ENCODE peak calls at places on chromosomes 5 and 9, in five cellular contexts. S is EL, F is cardiac fibroblast, K is activated gamma-delta T cell treated with Interleukin-2 at 50 U/mL for 16 hours, C is hypothalamus. H is an unnamed sample.

GRCh38 chr5:128470663-128471062 is 67.4 kb downstream of the FBN2 start:
- DNase-seq in S (peak; percentile 77), F (peak; percentile 64), K (no peak), C (no peak), H (no peak)

GRCh38 chr9:76691761-76692313 is 72.4 kb upstream of the PCA3 start:
- DNase-seq in S (no peak), F (no peak), K (no peak), C (peak; percentile 28), H (no peak)

GRCh38 chr5:142955628-142956027 is 185.5 kb downstream of the ARHGAP26 start:
- DNase-seq in S (no peak), F (no peak), K (no peak), C (no peak), H (no peak)

GRCh38 chr5:33894566-33894965 is 2.8 kb upstream of the ADAMTS12 start:
- DNase-seq in S (peak; percentile 71), F (peak; percentile 59), K (no peak), C (no peak), H (no peak)

GRCh38 chr5:149490599-149491187 is 60.5 kb downstream of the CSNK1A1 start:
- DNase-seq in S (no peak), F (no peak), K (no peak), C (no peak), H (no peak)

GRCh38 chr5:5456858-5457257 is 34.4 kb downstream of the ICE1 start:
- DNase-seq in S (no peak), F (no peak), K (no peak), C (no peak), H (no peak)

GRCh38 chr9:2158111-2158610 is 143.0 kb downstream of the SMARCA2 start:
- DNase-seq in S (peak; percentile 71), F (peak; percentile 76), K (peak; percentile 15), C (no peak), H (no peak)

GRCh38 chr5:116939641-116940040 is 365.0 kb upstream of the SEMA6A start:
- DNase-seq in S (no peak), F (no peak), K (no peak), C (no peak), H (no peak)

GRCh38 chr9:91245432-91246313 is 116.0 kb downstream of the AUH start:
- DNase-seq in S (peak; percentile 47), F (peak; percentile 61), K (no peak), C (no peak), H (no peak)

GRCh38 chr9:88776717-88777497 is 214.4 kb upstream of the S1PR3 start:
- DNase-seq in S (peak; percentile 93), F (peak; percentile 98), K (no peak), C (no peak), H (no peak)

GRCh38 chr5:139091439-139092156 is 106.6 kb downstream of the SIL1 start:
- DNase-seq in S (no peak), F (peak; percentile 14), K (no peak), C (no peak), H (no peak)

GRCh38 chr9:4167040-4167671 is 132.7 kb downstream of the GLIS3 start:
- DNase-seq in S (peak; percentile 84), F (peak; percentile 81), K (no peak), C (no peak), H (no peak)

GRCh38 chr5:1293997-1294838 is 650 bp downstream of the TERT start:
- DNase-seq in S (peak; percentile 30), F (no peak), K (peak; percentile 3), C (no peak), H (peak; percentile 87)

GRCh38 chr5:40227366-40227765 is 452.3 kb upstream of the PTGER4 start:
- DNase-seq in S (no peak), F (peak; percentile 37), K (no peak), C (no peak), H (no peak)

GRCh38 chr5:140806834-140807775 is at the start of gene PCDHA4:
- DNase-seq in S (peak; percentile 13), F (peak; percentile 25), K (no peak), C (no peak), H (no peak)

GRCh38 chr5:67029481-67029880 is 167.1 kb downstream of the CD180 start:
- DNase-seq in S (no peak), F (no peak), K (no peak), C (no peak), H (no peak)

GRCh38 chr5:110441035-110441434 is 285.4 kb downstream of the TMEM232 start:
- DNase-seq in S (peak; percentile 35), F (peak; percentile 63), K (no peak), C (no peak), H (no peak)

GRCh38 chr9:136668983-136669790 is 6.5 kb downstream of the EGFL7 start:
- DNase-seq in S (no peak), F (no peak), K (no peak), C (no peak), H (no peak)

GRCh38 chr5:138272681-138273080 is 1.7 kb downstream of the GFRA3 start:
- DNase-seq in S (no peak), F (no peak), K (no peak), C (no peak), H (no peak)

GRCh38 chr9:130570200-130570599 is 9.2 kb upstream of the FUBP3 start:
- DNase-seq in S (peak; percentile 60), F (peak; percentile 48), K (no peak), C (no peak), H (no peak)

GRCh38 chr5:67992919-67993318 is 222.6 kb upstream of the PIK3R1 start:
- DNase-seq in S (peak; percentile 33), F (peak; percentile 51), K (no peak), C (no peak), H (no peak)

GRCh38 chr5:155906046-155906445 is 420.9 kb upstream of the SGCD start:
- DNase-seq in S (no peak), F (no peak), K (no peak), C (no peak), H (no peak)

GRCh38 chr5:180098991-180099732 is 27.6 kb upstream of the RNF130 start:
- DNase-seq in S (no peak), F (no peak), K (no peak), C (no peak), H (peak; percentile 81)

GRCh38 chr5:155081618-155082017 is 68.1 kb downstream of the KIF4B start:
- DNase-seq in S (no peak), F (no peak), K (no peak), C (no peak), H (no peak)

GRCh38 chr5:124439609-124440008 is 306.8 kb downstream of the ZNF608 start:
- DNase-seq in S (no peak), F (no peak), K (no peak), C (no peak), H (no peak)

GRCh38 chr9:126546036-126546435 is 67.7 kb upstream of the LMX1B start:
- DNase-seq in S (no peak), F (no peak), K (no peak), C (no peak), H (no peak)

H was measured in mesenteric fat pad.